ENCODE peak calls at places on chromosomes 13 and 19, in six cellular contexts. N is AG04450, J is fibroblast of villous mesenchyme, L is AG09309, U is breast epithelium, C is tibial nerve. I is an unnamed sample.

GRCh38 chr13:98390086-98390697 is 186.7 kb downstream of the STK24 start:
- DNase-seq in L (no peak), N (no peak), C (no peak), U (no peak), J (peak), I (peak)

GRCh38 chr19:50933640-50934039 is 19.2 kb downstream of the KLK5 start:
- DNase-seq in C (no peak), J (peak), U (no peak), L (peak), N (no peak), I (peak)

GRCh38 chr19:16778796-16779411 is 50.3 kb upstream of the SIN3B start:
- DNase-seq in J (peak), C (peak), N (peak), U (no peak), L (no peak), I (peak)

GRCh38 chr13:65855276-65855675 is 1374.9 kb downstream of the PCDH9 start:
- DNase-seq in L (no peak), U (no peak), N (no peak), C (no peak), J (peak), I (peak)

GRCh38 chr19:13300421-13301030 is 150.3 kb downstream of the IER2 start:
- DNase-seq in C (no peak), N (no peak), U (no peak), J (no peak), L (no peak), I (no peak)

GRCh38 chr13:113052206-113052605 is 53.4 kb upstream of the F7 start:
- DNase-seq in L (no peak), J (no peak), U (no peak), C (no peak), N (no peak), I (no peak)

GRCh38 chr19:16197188-16197621 is 506 bp upstream of the AP1M1 start:
- DNase-seq in C (peak), U (no peak), J (peak), N (peak), L (peak), I (peak)

GRCh38 chr13:110006304-110006703 is 219.9 kb upstream of the IRS2 start:
- DNase-seq in L (no peak), U (peak), C (no peak), N (no peak), J (peak), I (peak)

GRCh38 chr13:40186636-40187323 is 479.7 kb downstream of the FOXO1 start:
- DNase-seq in U (no peak), J (no peak), L (no peak), N (no peak), C (no peak), I (no peak)

GRCh38 chr13:30033681-30034447 is 183.4 kb upstream of the UBL3 start:
- DNase-seq in L (peak), J (peak), N (peak), C (no peak), U (no peak), I (peak)

GRCh38 chr13:67184247-67184646 is 45.9 kb downstream of the PCDH9 start:
- DNase-seq in N (no peak), L (no peak), C (no peak), U (no peak), J (no peak), I (no peak)

GRCh38 chr19:29326351-29326750 is 113.4 kb upstream of the UQCRFS1 start:
- DNase-seq in L (no peak), J (no peak), N (no peak), U (no peak), C (no peak), I (no peak)

GRCh38 chr19:38401148-38401547 is 1.7 kb upstream of the FAM98C start:
- DNase-seq in C (no peak), N (no peak), U (no peak), L (no peak), J (peak), I (peak)

GRCh38 chr13:99320693-99321481 is 13.7 kb upstream of the GPR183 start:
- DNase-seq in U (no peak), J (peak), L (peak), N (peak), C (no peak), I (peak)

GRCh38 chr19:12090807-12091206 is 26.3 kb downstream of the ZNF844 start:
- DNase-seq in L (peak), U (peak), J (peak), N (peak), C (peak), I (peak)

GRCh38 chr13:75418997-75419396 is 63.0 kb downstream of the TBC1D4 start:
- DNase-seq in C (no peak), U (no peak), J (peak), L (peak), N (no peak), I (peak)

GRCh38 chr19:17706750-17707181 is 12.5 kb upstream of the MAP1S start:
- DNase-seq in N (no peak), U (no peak), L (no peak), J (peak), C (no peak), I (peak)

GRCh38 chr13:54660277-54660676 is 1631.7 kb downstream of the OLFM4 start:
- DNase-seq in J (no peak), U (no peak), N (no peak), L (no peak), C (no peak), I (no peak)

GRCh38 chr13:51981355-51981754 is 29.9 kb downstream of the ATP7B start:
- DNase-seq in N (no peak), J (no peak), L (no peak), U (no peak), C (no peak), I (no peak)

GRCh38 chr13:77516342-77516789 is 19.1 kb upstream of the SCEL start:
- DNase-seq in C (no peak), L (no peak), U (no peak), J (no peak), N (no peak), I (peak)

GRCh38 chr19:12952488-12953455 is 4.3 kb downstream of the GADD45GIP1 start:
- DNase-seq in U (no peak), C (no peak), N (no peak), L (no peak), J (peak), I (peak)

GRCh38 chr19:7333198-7334118 is 15.3 kb upstream of the ARHGEF18 start:
- DNase-seq in L (no peak), C (no peak), J (peak), N (no peak), U (no peak), I (peak)

GRCh38 chr19:18650468-18651001 is 13.7 kb downstream of the KLHL26 start:
- DNase-seq in J (peak), N (peak), L (no peak), U (no peak), C (peak), I (peak)

GRCh38 chr13:100721885-100722512 is 47.4 kb upstream of the TMTC4 start:
- DNase-seq in C (peak), N (peak), J (peak), L (peak), U (no peak), I (peak)

GRCh38 chr19:40739871-40740703 is 10.2 kb downstream of the ACTMAP start:
- DNase-seq in N (no peak), U (no peak), J (no peak), C (no peak), L (no peak), I (peak)

GRCh38 chr19:38250821-38251563 is 5.2 kb downstream of the PPP1R14A start:
- DNase-seq in N (no peak), L (no peak), U (peak), J (peak), C (peak), I (no peak)

GRCh38 chr13:24877531-24877930 is 113.6 kb downstream of the RNF17 start:
- DNase-seq in L (no peak), N (no peak), C (no peak), J (no peak), U (no peak), I (no peak)

GRCh38 chr13:24882665-24883064 is 118.7 kb downstream of the RNF17 start:
- DNase-seq in N (no peak), J (no peak), C (no peak), U (no peak), L (no peak), I (no peak)

GRCh38 chr13:24875566-24875965 is 111.6 kb downstream of the RNF17 start:
- DNase-seq in C (no peak), N (no peak), J (peak), L (no peak), U (no peak), I (no peak)

DNA sequence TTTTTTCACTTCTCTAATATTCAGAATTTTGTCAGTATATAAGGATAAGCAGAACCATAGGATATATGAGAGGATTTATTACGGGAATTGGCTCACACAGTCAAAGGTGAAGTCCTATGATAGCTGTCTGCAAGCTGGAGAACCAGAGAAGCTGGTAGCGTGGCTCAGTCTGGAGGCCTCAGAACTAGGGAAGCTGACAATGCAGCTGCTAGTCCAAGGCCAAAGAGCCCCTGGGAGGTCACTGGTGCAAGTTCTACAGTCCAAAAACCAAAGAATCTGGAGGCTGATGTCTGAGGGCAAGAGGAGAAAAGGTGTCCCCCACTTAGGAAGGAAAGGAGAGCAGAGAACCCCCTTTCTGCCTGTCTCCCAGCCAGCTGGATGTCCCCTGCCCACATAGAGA is 114.4 kb downstream of the RNF17 start:
- DNase-seq in N (no peak), J (no peak), L (no peak), U (no peak), C (no peak), I (no peak)
- TF ChIP-seq CTCF in N (no peak), J (no peak), L (no peak), U (no peak), C (no peak), I (no peak)

GRCh38 chr19:9934132-9934950 is 2.0 kb downstream of the OLFM2 start:
- DNase-seq in L (no peak), U (no peak), C (peak), N (no peak), J (peak), I (peak)

GRCh38 chr19:9937001-9937411 is 691 bp upstream of the OLFM2 start:
- DNase-seq in U (no peak), L (no peak), C (no peak), N (no peak), J (no peak), I (no peak)

GRCh38 chr19:9935409-9936062 is 779 bp downstream of the OLFM2 start:
- DNase-seq in C (no peak), N (no peak), U (no peak), L (no peak), J (no peak), I (no peak)

GRCh38 chr19:9939301-9939913 is 3.1 kb upstream of the OLFM2 start:
- DNase-seq in C (no peak), J (peak), L (no peak), U (no peak), N (no peak), I (peak)

GRCh38 chr19:9936151-9937000 is at the start of gene OLFM2:
- DNase-seq in U (no peak), N (no peak), C (no peak), L (no peak), J (no peak), I (no peak)
- H3K4me3 ChIP-seq in U (peak), N (peak), C (no peak), L (peak), J (peak), I (no peak)

GRCh38 chr19:54030895-54031586 is 32.7 kb downstream of the VSTM1 start:
- DNase-seq in U (no peak), J (peak), N (no peak), C (no peak), L (no peak), I (peak)
- TF ChIP-seq CTCF in U (no peak), J (peak), N (peak), C (no peak), L (peak), I (peak)

GRCh38 chr19:36652958-36653357 is 13.7 kb downstream of the ZNF461 start:
- DNase-seq in J (no peak), N (no peak), C (no peak), U (no peak), L (no peak), I (no peak)
- H3K4me3 ChIP-seq in J (no peak), N (no peak), C (no peak), U (no peak), L (no peak), I (no peak)

GRCh38 chr19:35279374-35279773 is 3.0 kb upstream of the HAMP start:
- DNase-seq in U (no peak), L (no peak), N (no peak), C (no peak), J (no peak), I (no peak)
- TF ChIP-seq CTCF in U (no peak), L (no peak), N (no peak), C (no peak), J (no peak), I (no peak)